ENCODE peak calls at places on chromosomes 11 and 22, in eight cellular contexts. F, B, C, V, W, E, L and G are unnamed samples.

GRCh38 chr11:19646921-19647320 is 65.7 kb upstream of the NAV2 start:
- DNase-seq in E (no peak), V (peak), W (peak), C (no peak), F (no peak), B (no peak), L (no peak), G (no peak)

GRCh38 chr11:124898711-124899110 is 1.0 kb upstream of the ROBO4 start:
- DNase-seq in L (no peak), V (peak), W (no peak), E (no peak), F (no peak), C (no peak), B (no peak), G (no peak)

GRCh38 chr11:133903056-133903455 is 53.7 kb downstream of the IGSF9B start:
- DNase-seq in V (no peak), L (no peak), E (no peak), F (peak), B (no peak), W (no peak), C (no peak), G (no peak)

GRCh38 chr11:3158131-3158591 is 6.9 kb downstream of the OSBPL5 start:
- DNase-seq in V (no peak), E (no peak), W (no peak), F (no peak), B (no peak), C (no peak), L (no peak), G (no peak)

GRCh38 chr22:31537019-31537535 is 40.7 kb downstream of the SFI1 start:
- DNase-seq in E (no peak), W (no peak), L (no peak), V (peak), F (peak), C (no peak), B (no peak), G (no peak)

GRCh38 chr22:25900880-25901279 is 158.9 kb downstream of the MYO18B start:
- DNase-seq in E (no peak), L (no peak), F (no peak), B (no peak), W (no peak), V (no peak), C (peak), G (no peak)

GRCh38 chr11:96052921-96053631 is 129.2 kb upstream of the MTMR2 start:
- DNase-seq in V (peak), L (no peak), C (no peak), F (no peak), B (no peak), E (no peak), W (no peak), G (no peak)

GRCh38 chr11:65013130-65013691 is 749 bp upstream of the ARL2 start:
- DNase-seq in L (no peak), V (peak), B (no peak), C (no peak), E (peak), W (no peak), F (peak), G (peak)

GRCh38 chr22:29668681-29669080 is 51.1 kb upstream of the CABP7 start:
- DNase-seq in L (no peak), V (no peak), F (no peak), W (no peak), E (no peak), B (no peak), C (no peak), G (no peak)

GRCh38 chr11:124801014-124801413 is 808 bp upstream of the MSANTD2 start:
- DNase-seq in V (peak), E (no peak), L (no peak), F (peak), W (no peak), B (no peak), C (no peak), G (no peak)

GRCh38 chr22:48357196-48357595 is 1470.5 kb downstream of the BRD1 start:
- DNase-seq in W (no peak), C (no peak), E (no peak), F (no peak), V (no peak), L (no peak), B (no peak), G (no peak)

GRCh38 chr11:95337175-95337957 is 106.4 kb upstream of the SESN3 start:
- DNase-seq in C (peak), B (no peak), W (no peak), V (peak), E (no peak), F (peak), L (no peak), G (peak)

GRCh38 chr11:128884703-128885338 is 6.3 kb upstream of the KCNJ5 start:
- DNase-seq in L (peak), F (peak), V (peak), W (peak), B (no peak), E (no peak), C (peak), G (peak)

GRCh38 chr11:14676068-14676467 is 32.5 kb downstream of the PDE3B start:
- DNase-seq in W (no peak), E (no peak), B (no peak), L (no peak), V (no peak), C (no peak), F (no peak), G (no peak)

GRCh38 chr11:100830978-100831732 is 144.1 kb downstream of the ARHGAP42 start:
- DNase-seq in F (no peak), L (peak), W (no peak), V (peak), C (no peak), E (no peak), B (no peak), G (no peak)

GRCh38 chr11:17538731-17539130 is 5.5 kb downstream of the USH1C start:
- DNase-seq in L (no peak), C (no peak), W (no peak), E (no peak), F (no peak), B (no peak), V (no peak), G (no peak)

GRCh38 chr22:39618996-39619530 is 48.5 kb downstream of the CACNA1I start:
- DNase-seq in V (no peak), C (no peak), L (no peak), F (no peak), W (no peak), E (no peak), B (no peak), G (no peak)

GRCh38 chr22:45598596-45599217 is 72.9 kb upstream of the ATXN10 start:
- DNase-seq in B (no peak), C (no peak), W (no peak), V (no peak), F (no peak), L (no peak), E (no peak), G (no peak)